ENCODE peak calls at places on chromosome 17, in seven cellular contexts. P, R, Q, V, F, S and A are unnamed samples.

GRCh38 chr17:4708436-4708835 is 2.0 kb upstream of the ARRB2 start:
- DNase-seq in P (no peak), R (no peak), Q (no peak), V (no peak), F (no peak), S (no peak), A (no peak)

GRCh38 chr17:28888832-28889231 is 8.7 kb downstream of the FLOT2 start:
- DNase-seq in P (no peak), R (no peak), Q (no peak), V (no peak), F (no peak), S (no peak), A (no peak)

GRCh38 chr17:83185023-83186002 is 105.9 kb downstream of the METRNL start:
- DNase-seq in P (no peak), R (no peak), Q (no peak), V (no peak), F (no peak), S (no peak), A (no peak)

GRCh38 chr17:80105762-80106161 is 4.4 kb downstream of the GAA start:
- DNase-seq in P (no peak), R (no peak), Q (peak), V (peak), F (no peak), S (peak), A (no peak)

GRCh38 chr17:17448076-17448475 is 28.7 kb upstream of the MED9 start:
- DNase-seq in P (no peak), R (no peak), Q (no peak), V (no peak), F (no peak), S (no peak), A (no peak)

GRCh38 chr17:61736438-61736837 is 126.9 kb downstream of the BRIP1 start:
- DNase-seq in P (no peak), R (no peak), Q (no peak), V (no peak), F (no peak), S (no peak), A (no peak)

GRCh38 chr17:13024033-13024432 is 6.2 kb upstream of the ELAC2 start:
- DNase-seq in P (no peak), R (no peak), Q (no peak), V (no peak), F (no peak), S (no peak), A (no peak)

GRCh38 chr17:16962804-16963203 is 9.1 kb downstream of the TNFRSF13B start:
- DNase-seq in P (no peak), R (no peak), Q (no peak), V (no peak), F (no peak), S (no peak), A (no peak)

GRCh38 chr17:39400547-39401411 is 647 bp downstream of the FBXL20 start:
- DNase-seq in P (no peak), R (peak), Q (no peak), V (peak), F (no peak), S (no peak), A (no peak)

GRCh38 chr17:12765544-12765943 is 23.8 kb upstream of the ARHGAP44 start:
- DNase-seq in P (no peak), R (no peak), Q (no peak), V (peak), F (no peak), S (no peak), A (peak)

GRCh38 chr17:82240506-82241182 is 11.8 kb downstream of the SLC16A3 start:
- DNase-seq in P (no peak), R (no peak), Q (no peak), V (no peak), F (no peak), S (peak), A (no peak)

GRCh38 chr17:64196626-64197025 is 66.4 kb downstream of the TEX2 start:
- DNase-seq in P (no peak), R (no peak), Q (no peak), V (no peak), F (no peak), S (no peak), A (no peak)

GRCh38 chr17:80899402-80900268 is 92.0 kb upstream of the CHMP6 start:
- DNase-seq in P (no peak), R (no peak), Q (peak), V (peak), F (no peak), S (no peak), A (no peak)

GRCh38 chr17:31310260-31310659 is 3.6 kb downstream of the EVI2B start:
- DNase-seq in P (no peak), R (no peak), Q (no peak), V (no peak), F (no peak), S (no peak), A (no peak)

GRCh38 chr17:50664788-50665458 is 30.2 kb downstream of the ABCC3 start:
- DNase-seq in P (no peak), R (no peak), Q (no peak), V (no peak), F (no peak), S (no peak), A (no peak)

GRCh38 chr17:40304464-40304863 is 4.5 kb upstream of the RARA start:
- DNase-seq in P (no peak), R (no peak), Q (no peak), V (no peak), F (no peak), S (no peak), A (no peak)

GRCh38 chr17:63516910-63517824 is 6.0 kb upstream of the KCNH6 start:
- DNase-seq in P (no peak), R (no peak), Q (no peak), V (no peak), F (no peak), S (no peak), A (peak)

GRCh38 chr17:18231156-18231555 is 5.7 kb downstream of the LLGL1 start:
- DNase-seq in P (no peak), R (no peak), Q (no peak), V (no peak), F (no peak), S (no peak), A (no peak)

GRCh38 chr17:20066253-20066652 is 57.1 kb downstream of the SPECC1 start:
- DNase-seq in P (peak), R (peak), Q (peak), V (peak), F (peak), S (no peak), A (peak)

GRCh38 chr17:10698116-10698818 is 873 bp downstream of the ADPRM start:
- DNase-seq in P (no peak), R (no peak), Q (no peak), V (no peak), F (peak), S (no peak), A (no peak)

GRCh38 chr17:28675980-28676379 is 14.0 kb downstream of the SUPT6H start:
- DNase-seq in P (no peak), R (no peak), Q (no peak), V (no peak), F (no peak), S (no peak), A (no peak)

GRCh38 chr17:76515291-76515949 is 14.2 kb upstream of the RHBDF2 start:
- DNase-seq in P (no peak), R (peak), Q (peak), V (peak), F (peak), S (peak), A (peak)

GRCh38 chr17:32927724-32928526 is at the start of gene TMEM98:
- DNase-seq in P (no peak), R (peak), Q (peak), V (peak), F (no peak), S (no peak), A (no peak)

GRCh38 chr17:21075739-21076085 is 32.9 kb upstream of the USP22 start:
- DNase-seq in P (no peak), R (no peak), Q (no peak), V (no peak), F (no peak), S (no peak), A (no peak)

GRCh38 chr17:83182620-83183063 is 103.2 kb downstream of the METRNL start:
- DNase-seq in P (no peak), R (no peak), Q (no peak), V (no peak), F (no peak), S (no peak), A (no peak)

GRCh38 chr17:50218771-50219315 is 17.4 kb upstream of the COL1A1 start:
- DNase-seq in P (no peak), R (no peak), Q (no peak), V (no peak), F (no peak), S (no peak), A (no peak)

GRCh38 chr17:45339646-45340605 is 23.1 kb upstream of the MAP3K14 start:
- DNase-seq in P (no peak), R (no peak), Q (no peak), V (no peak), F (no peak), S (peak), A (no peak)

GRCh38 chr17:45338996-45339535 is 22.2 kb upstream of the MAP3K14 start:
- DNase-seq in P (no peak), R (no peak), Q (no peak), V (no peak), F (no peak), S (peak), A (no peak)

GRCh38 chr17:45342871-45343526 is 26.2 kb upstream of the MAP3K14 start:
- DNase-seq in P (no peak), R (no peak), Q (no peak), V (no peak), F (no peak), S (peak), A (no peak)

GRCh38 chr17:45342306-45342705 is 25.5 kb upstream of the MAP3K14 start:
- DNase-seq in P (no peak), R (no peak), Q (no peak), V (no peak), F (no peak), S (peak), A (no peak)

DNA sequence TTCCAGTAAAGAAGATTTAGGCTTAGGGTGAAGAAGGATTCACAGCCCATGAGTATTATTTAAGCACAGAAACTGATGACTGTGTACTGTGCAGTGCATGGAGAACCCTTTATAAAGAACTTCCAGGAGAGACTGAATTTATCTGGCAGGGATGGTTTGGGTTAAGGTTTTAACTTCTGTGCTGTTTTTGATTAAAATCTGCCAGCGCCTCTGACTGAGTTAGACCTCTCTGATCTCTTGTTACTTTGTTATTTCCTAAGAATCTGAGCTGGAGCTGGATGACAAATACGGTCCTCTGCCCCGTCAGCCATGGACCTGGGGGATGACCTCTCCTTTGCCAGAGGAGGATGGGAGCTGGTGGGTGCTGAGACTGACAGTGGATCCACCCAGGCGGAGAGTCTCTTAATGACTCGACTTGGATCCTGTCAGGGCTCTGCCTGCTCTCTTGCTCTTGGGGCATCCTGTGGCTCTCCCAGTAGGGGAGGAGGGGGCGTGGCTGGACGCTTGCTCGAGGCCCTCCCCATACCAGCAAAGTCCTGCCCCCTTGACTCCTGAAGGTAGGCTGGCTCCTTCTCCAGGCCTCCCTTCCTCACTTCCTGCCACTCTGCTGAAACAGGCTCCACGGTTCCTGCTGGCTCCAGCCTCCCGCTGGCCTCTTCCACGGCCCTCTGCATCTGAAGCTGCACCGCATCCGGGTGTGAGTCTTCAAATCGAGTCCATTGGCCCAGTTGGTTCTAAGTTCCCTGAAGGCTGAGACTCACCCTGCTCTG is 24.8 kb upstream of the MAP3K14 start:
- DNase-seq in P (no peak), R (peak), Q (peak), V (no peak), F (no peak), S (peak), A (no peak)
- H3K27ac ChIP-seq in P (peak), R (peak), Q (no peak), V (peak), F (no peak), S (no peak), A (no peak)

GRCh38 chr17:45221997-45222272 is 250 bp downstream of the FMNL1 start:
- DNase-seq in P (no peak), R (no peak), Q (no peak), V (no peak), F (no peak), S (peak), A (no peak)

GRCh38 chr17:45222273-45222993 is 748 bp downstream of the FMNL1 start:
- DNase-seq in P (no peak), R (no peak), Q (no peak), V (no peak), F (no peak), S (peak), A (no peak)

GRCh38 chr17:45224671-45225050 is 3.0 kb downstream of the FMNL1 start:
- DNase-seq in P (no peak), R (no peak), Q (no peak), V (no peak), F (no peak), S (peak), A (no peak)

GRCh38 chr17:45223541-45224528 is 2.1 kb downstream of the FMNL1 start:
- DNase-seq in P (no peak), R (no peak), Q (no peak), V (no peak), F (no peak), S (peak), A (no peak)

DNA sequence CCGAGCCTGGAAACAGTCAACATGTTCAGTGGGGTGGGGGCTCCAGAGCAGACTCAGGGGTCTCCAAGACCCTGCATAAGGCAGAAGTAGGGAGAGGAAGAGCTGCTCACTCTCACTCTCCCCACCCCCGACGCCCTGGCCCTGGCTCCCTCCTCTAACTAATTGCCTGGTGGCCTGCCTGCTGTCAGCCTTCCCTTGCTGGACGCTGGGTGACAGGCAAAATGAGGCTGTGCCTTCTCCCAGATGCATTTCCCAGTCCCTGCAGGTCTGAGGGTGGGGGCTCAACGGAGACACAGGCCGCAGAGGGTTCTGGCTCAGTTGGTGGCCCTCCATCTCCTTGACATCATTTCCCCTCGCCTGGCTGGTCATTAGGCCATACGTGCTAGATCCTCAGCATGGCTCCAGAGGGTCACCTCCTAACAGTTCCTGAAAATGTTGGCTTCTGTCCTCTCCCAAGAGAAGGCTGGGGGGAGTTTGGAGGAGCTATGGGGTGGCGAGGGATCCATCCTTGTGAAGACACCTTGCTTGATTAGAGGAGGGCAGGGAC is 1.4 kb downstream of the FMNL1 start:
- DNase-seq in P (no peak), R (no peak), Q (no peak), V (no peak), F (no peak), S (peak), A (no peak)
- H3K27ac ChIP-seq in P (peak), R (peak), Q (no peak), V (peak), F (no peak), S (peak), A (no peak)

GRCh38 chr17:34416116-34416515 is 53.1 kb upstream of the CCL1 start:
- DNase-seq in P (no peak), R (no peak), Q (no peak), V (no peak), F (no peak), S (no peak), A (no peak)
- H3K27ac ChIP-seq in P (no peak), R (no peak), Q (no peak), V (no peak), F (no peak), S (no peak), A (no peak)

DNA sequence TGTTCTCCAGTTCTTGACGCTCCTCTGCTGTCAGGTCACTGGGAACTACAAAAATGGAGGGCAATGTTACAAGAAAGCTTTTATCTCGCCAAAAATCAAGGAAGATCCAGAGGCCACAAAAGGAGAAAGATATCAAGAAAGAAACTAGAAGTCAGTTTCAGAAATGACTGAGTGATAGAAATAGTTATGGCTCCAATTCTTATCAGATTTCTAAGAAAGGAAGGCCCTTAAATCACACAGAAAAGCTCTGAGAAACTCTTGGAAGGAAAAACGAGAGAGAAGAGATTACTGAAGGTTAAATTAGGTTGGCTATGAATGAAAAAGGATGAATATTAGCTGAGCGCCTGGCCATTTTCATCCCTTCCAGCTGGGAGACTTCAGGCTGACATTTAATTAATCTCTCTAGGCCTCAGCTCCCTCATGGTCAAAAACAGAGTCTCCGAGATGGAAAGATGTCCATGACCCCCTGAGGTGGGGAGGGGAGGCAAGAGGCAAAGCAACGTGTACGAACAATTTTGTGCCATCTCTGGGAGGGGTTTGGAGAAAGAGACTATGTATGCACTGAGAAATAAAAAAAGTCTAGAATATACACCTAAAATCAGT is 72.3 kb downstream of the CYTH1 start:
- DNase-seq in P (no peak), R (no peak), Q (no peak), V (no peak), F (no peak), S (no peak), A (no peak)
- H3K27ac ChIP-seq in P (no peak), R (peak), Q (no peak), V (no peak), F (no peak), S (peak), A (no peak)